ENCODE peak calls at places on chromosomes 7 and 10, in ten cellular contexts. V, M, B, J, X, Z, W, Y, Q and C are unnamed samples.

GRCh38 chr10:54903770-54904169 is 102.7 kb upstream of the PCDH15 start:
- DNase-seq in V (no peak), M (no peak), B (no peak), J (no peak), X (no peak), Z (no peak), W (no peak), Y (no peak), Q (no peak), C (no peak)

GRCh38 chr10:109726473-109726872 is 196.8 kb downstream of the XPNPEP1 start:
- DNase-seq in V (no peak), M (no peak), B (no peak), J (no peak), X (no peak), Z (no peak), W (no peak), Y (no peak), Q (no peak), C (no peak)

GRCh38 chr10:103668351-103669242 is 175.1 kb downstream of the NEURL1 start:
- DNase-seq in V (no peak), M (peak; percentile 67), B (no peak), J (no peak), X (no peak), Z (no peak), W (no peak), Y (peak; percentile 89), Q (no peak), C (no peak)

GRCh38 chr7:113698556-113699220 is 220.1 kb downstream of the PPP1R3A start:
- DNase-seq in V (no peak), M (no peak), B (peak; percentile 49), J (no peak), X (no peak), Z (no peak), W (peak; percentile 47), Y (no peak), Q (no peak), C (no peak)

GRCh38 chr7:104982773-104983619 is 31.0 kb upstream of the KMT2E start:
- DNase-seq in V (no peak), M (no peak), B (no peak), J (no peak), X (no peak), Z (no peak), W (no peak), Y (no peak), Q (no peak), C (no peak)

GRCh38 chr7:44325181-44325671 is at the start of gene CAMK2B:
- DNase-seq in V (no peak), M (no peak), B (no peak), J (peak; percentile 57), X (no peak), Z (no peak), W (no peak), Y (no peak), Q (no peak), C (no peak)

GRCh38 chr7:128410092-128410665 is 397 bp upstream of the IMPDH1 start:
- DNase-seq in V (no peak), M (peak; percentile 57), B (peak; percentile 80), J (peak; percentile 73), X (peak; percentile 48), Z (peak; percentile 40), W (peak; percentile 73), Y (peak; percentile 77), Q (peak; percentile 49), C (peak; percentile 77)

GRCh38 chr10:126570631-126571170 is 99.8 kb downstream of the C10orf90 start:
- DNase-seq in V (no peak), M (no peak), B (no peak), J (no peak), X (no peak), Z (no peak), W (no peak), Y (no peak), Q (no peak), C (no peak)

GRCh38 chr7:74297516-74298233 is 8.5 kb downstream of the CLIP2 start:
- DNase-seq in V (no peak), M (no peak), B (no peak), J (no peak), X (no peak), Z (no peak), W (peak; percentile 37), Y (no peak), Q (no peak), C (no peak)

GRCh38 chr7:117157121-117157870 is 165.6 kb downstream of the WNT2 start:
- DNase-seq in V (no peak), M (no peak), B (peak; percentile 83), J (no peak), X (no peak), Z (no peak), W (peak; percentile 39), Y (peak; percentile 64), Q (no peak), C (no peak)

GRCh38 chr10:102299873-102300272 is 54.5 kb downstream of the GBF1 start:
- DNase-seq in V (no peak), M (no peak), B (peak; percentile 71), J (no peak), X (no peak), Z (no peak), W (peak; percentile 83), Y (no peak), Q (no peak), C (no peak)

GRCh38 chr7:90766814-90767564 is 170.9 kb downstream of the CDK14 start:
- DNase-seq in V (no peak), M (peak; percentile 79), B (peak; percentile 78), J (no peak), X (no peak), Z (no peak), W (peak; percentile 56), Y (peak; percentile 74), Q (no peak), C (no peak)